ENCODE peak calls at places on chromosome 7, in eight cellular contexts. Q is HCT116, E is OCI-LY7, A is mammary epithelial cell, H is body of pancreas, O is tibial artery, Y is adrenal gland, T is breast epithelium. D is an unnamed sample.

GRCh38 chr7:71613316-71613715 is 481.4 kb downstream of the GALNT17 start:
- DNase-seq in T (no peak), O (no peak), H (no peak), E (no peak), Q (no peak), A (no peak), Y (no peak), D (no peak)

GRCh38 chr7:74138334-74138867 is 35.8 kb upstream of the EIF4H start:
- DNase-seq in T (no peak), A (no peak), Q (no peak), Y (no peak), H (no peak), O (no peak), E (no peak), D (no peak)

GRCh38 chr7:13702261-13702660 is 287.2 kb downstream of the ETV1 start:
- DNase-seq in T (no peak), E (no peak), H (no peak), O (no peak), Y (no peak), Q (no peak), A (no peak), D (no peak)

GRCh38 chr7:2637505-2638223 is 5.9 kb downstream of the TTYH3 start:
- DNase-seq in Y (peak; percentile 88), E (peak; percentile 71), O (peak; percentile 83), T (no peak), A (no peak), Q (no peak), H (no peak), D (no peak)

GRCh38 chr7:144824360-144824759 is 11.5 kb downstream of the TPK1 start:
- DNase-seq in O (no peak), H (no peak), Y (no peak), T (no peak), A (peak; percentile 60), E (no peak), Q (no peak), D (no peak)

GRCh38 chr7:37031571-37032257 is 307.4 kb upstream of the AOAH start:
- DNase-seq in Q (peak; percentile 99), O (peak; percentile 89), Y (peak; percentile 90), E (no peak), T (peak; percentile 60), A (peak; percentile 97), H (peak; percentile 78), D (peak; percentile 34)

GRCh38 chr7:28243861-28244260 is 63.3 kb upstream of the JAZF1 start:
- DNase-seq in E (no peak), H (no peak), A (no peak), Q (no peak), O (no peak), Y (no peak), T (no peak), D (no peak)

GRCh38 chr7:100472121-100472851 is 6.7 kb downstream of the TSC22D4 start:
- DNase-seq in Q (no peak), Y (no peak), T (no peak), E (no peak), O (no peak), A (no peak), H (no peak), D (no peak)

GRCh38 chr7:83649701-83650100 is 762 bp upstream of the SEMA3E start:
- DNase-seq in H (no peak), E (no peak), T (no peak), Q (no peak), A (no peak), O (no peak), Y (no peak), D (no peak)

GRCh38 chr7:83652481-83652880 is 3.5 kb upstream of the SEMA3E start:
- DNase-seq in H (no peak), Q (no peak), E (no peak), T (no peak), Y (no peak), O (no peak), A (no peak), D (no peak)

GRCh38 chr7:83646027-83646426 is 2.9 kb downstream of the SEMA3E start:
- DNase-seq in H (no peak), E (no peak), Y (no peak), A (no peak), O (no peak), Q (no peak), T (no peak), D (no peak)

GRCh38 chr7:83643754-83644153 is 5.2 kb downstream of the SEMA3E start:
- DNase-seq in H (no peak), Y (no peak), T (no peak), A (peak; percentile 16), O (no peak), Q (no peak), E (no peak), D (no peak)

DNA sequence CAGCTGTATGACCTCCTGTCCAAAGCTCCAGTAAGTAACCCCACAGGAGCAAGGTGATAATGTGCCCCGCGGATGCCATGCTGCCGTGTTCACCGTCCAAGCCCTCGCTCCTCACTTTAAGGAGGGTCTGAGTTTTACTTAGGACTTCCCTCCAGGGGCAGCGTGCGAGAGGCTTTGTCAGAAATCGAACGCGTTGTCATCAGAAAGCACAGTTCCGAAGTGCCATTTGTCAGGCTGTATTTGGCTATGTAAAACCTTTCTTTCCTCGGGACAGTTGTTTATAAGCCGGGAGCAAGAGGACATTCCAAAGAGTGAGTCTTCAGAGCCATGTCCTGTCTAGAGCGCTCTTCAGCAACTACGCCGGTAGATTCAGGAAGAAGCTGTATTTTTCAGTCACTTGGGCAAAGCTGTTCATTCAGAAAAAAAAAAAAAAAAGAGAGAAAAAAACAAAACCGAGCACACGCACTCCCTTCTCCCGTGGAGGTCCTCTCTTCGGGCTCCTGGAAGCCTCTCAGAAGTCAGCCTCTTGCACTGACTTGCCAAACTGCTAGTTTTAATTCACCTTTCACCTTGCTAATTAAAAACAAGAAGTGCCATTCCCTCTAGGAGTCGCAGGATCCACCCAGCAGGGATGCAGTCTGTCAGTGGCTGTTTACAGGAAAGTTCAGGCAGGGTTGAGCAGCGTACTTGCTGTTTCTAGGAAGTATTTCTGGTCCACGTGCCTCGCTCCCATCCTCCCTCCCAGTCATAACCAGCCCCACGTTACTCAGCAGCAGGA is at the start of gene SEMA3E:
- DNase-seq in T (no peak), O (no peak), Y (no peak), Q (peak; percentile 15), E (no peak), A (peak; percentile 38), H (no peak), D (peak; percentile 53)
- TF ChIP-seq CTCF in T (no peak), O (no peak), Y (no peak), Q (no peak), E (no peak), A (peak; percentile 19), H (no peak), D (no peak)

GRCh38 chr7:5584091-5584490 is 160.5 kb upstream of the TNRC18 start:
- DNase-seq in O (no peak), H (no peak), Q (no peak), Y (no peak), A (no peak), E (no peak), T (no peak), D (no peak)

GRCh38 chr7:5589819-5590595 is 166.4 kb upstream of the TNRC18 start:
- DNase-seq in A (no peak), Y (no peak), O (no peak), E (no peak), H (no peak), T (no peak), Q (no peak), D (peak; percentile 18)

GRCh38 chr7:5584821-5585220 is 161.2 kb upstream of the TNRC18 start:
- DNase-seq in O (no peak), Y (no peak), A (no peak), Q (no peak), E (no peak), T (no peak), H (no peak), D (no peak)

GRCh38 chr7:5586963-5587348 is 163.3 kb upstream of the TNRC18 start:
- DNase-seq in A (no peak), Q (no peak), Y (no peak), T (no peak), H (no peak), E (no peak), O (no peak), D (no peak)

GRCh38 chr7:5586279-5586962 is 162.8 kb upstream of the TNRC18 start:
- DNase-seq in O (no peak), E (no peak), Q (no peak), T (no peak), H (no peak), A (no peak), Y (no peak), D (no peak)
- H3K4me1 ChIP-seq in O (peaks cover under 1% of the 10 kb centered on the region), E (no peaks in the 10 kb centered on the region), Q (peaks cover 16% of the 10 kb centered on the region), T (no peaks in the 10 kb centered on the region), H (peaks cover 1% of the 10 kb centered on the region), A (peaks cover 5% of the 10 kb centered on the region), Y (peaks cover 3% of the 10 kb centered on the region), D (no peaks in the 10 kb centered on the region)

DNA sequence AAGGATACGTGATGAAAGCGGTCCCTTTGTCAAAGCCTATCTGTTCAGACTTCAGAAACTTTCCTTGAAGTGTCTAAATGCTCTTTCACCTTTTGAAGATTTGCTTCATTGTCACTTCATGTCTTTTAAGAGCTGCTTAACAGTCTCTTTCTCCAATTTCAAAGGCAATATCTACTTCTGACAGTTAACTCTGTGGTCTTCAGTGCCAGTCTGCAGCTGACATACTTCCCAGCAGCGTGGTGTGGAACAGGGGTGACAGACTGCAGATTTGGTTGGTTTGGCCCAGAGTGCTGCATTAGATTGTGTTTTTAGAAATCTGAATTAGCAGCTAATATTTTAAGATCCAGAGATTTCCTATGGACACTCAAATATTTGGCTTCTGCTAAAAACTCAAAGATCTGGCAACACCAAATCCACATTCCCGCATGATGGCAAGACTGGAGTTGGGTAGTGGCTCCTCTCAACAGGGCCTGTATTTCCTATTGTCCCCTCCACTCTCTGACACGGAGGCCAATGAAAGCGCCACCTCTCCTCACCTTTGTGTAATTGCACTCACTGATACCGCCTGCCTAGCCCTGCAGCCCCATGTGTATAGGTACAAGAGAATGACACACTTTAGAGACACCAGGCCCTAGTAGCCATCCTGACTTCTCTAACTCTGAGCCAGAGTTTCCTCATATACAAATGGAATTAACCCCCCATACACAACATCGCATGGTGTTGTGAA is 11.5 kb downstream of the SCRN1 start:
- DNase-seq in H (peak; percentile 61), Q (peak; percentile 27), E (peak; percentile 24), O (no peak), Y (no peak), T (no peak), A (no peak), D (no peak)
- TF ChIP-seq CTCF in H (peak; percentile 49), Q (no peak), E (peak; percentile 70), O (no peak), Y (no peak), T (no peak), A (no peak), D (peak; percentile 37)

DNA sequence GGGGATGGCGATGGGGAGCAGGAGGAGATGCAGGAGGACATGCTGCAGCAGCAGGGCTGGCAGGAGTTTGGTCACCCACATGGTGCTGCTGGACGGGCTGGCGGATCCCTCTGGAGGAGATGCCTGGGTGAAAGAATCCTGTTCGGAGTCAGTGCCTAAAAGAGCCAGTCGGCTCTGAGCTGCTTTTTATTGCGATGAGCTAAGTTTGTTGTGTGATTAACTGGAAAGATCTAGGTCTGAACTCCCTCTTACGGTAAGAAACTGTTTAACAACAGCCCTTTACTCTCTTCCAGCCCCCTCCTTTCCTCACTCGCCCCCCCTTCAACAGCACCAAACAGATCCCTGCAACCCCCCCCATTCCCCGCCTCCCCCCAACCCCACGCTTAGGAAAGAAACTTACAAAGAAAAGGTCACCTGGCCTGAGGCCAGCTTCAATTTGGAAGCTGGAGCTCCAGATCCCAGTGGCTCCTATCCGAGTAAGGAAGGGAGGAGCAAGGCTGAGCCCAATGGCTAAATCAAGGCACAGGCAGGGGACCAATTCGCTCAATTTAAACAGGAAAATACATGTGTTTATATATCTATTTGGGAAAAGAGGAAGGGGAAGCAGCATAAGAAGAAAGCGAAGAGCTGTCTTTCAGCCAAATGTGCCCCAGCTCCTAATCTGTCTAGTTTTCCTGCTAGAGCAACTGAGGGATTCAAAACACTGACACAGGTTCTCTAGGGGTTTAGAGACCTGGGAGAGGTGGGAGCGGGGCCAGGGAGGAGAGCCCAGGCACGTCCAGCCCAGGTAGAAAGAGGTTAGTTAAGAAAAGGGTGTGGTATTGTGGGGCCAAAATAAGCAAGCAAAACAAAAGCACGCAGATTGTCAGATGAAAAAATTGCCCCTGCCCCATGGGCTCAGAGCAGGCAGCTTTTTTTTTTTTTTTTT is at the start of gene HGF:
- DNase-seq in O (peak; percentile 83), T (peak; percentile 52), Y (peak; percentile 59), A (no peak), E (no peak), Q (no peak), H (peak; percentile 13), D (peak; percentile 78)
- H3K4me1 ChIP-seq in O (peaks cover 47% of the 10 kb centered on the region), T (no peaks in the 10 kb centered on the region), Y (no peaks in the 10 kb centered on the region), A (no peaks in the 10 kb centered on the region), E (no peaks in the 10 kb centered on the region), Q (no peaks in the 10 kb centered on the region), H (no peaks in the 10 kb centered on the region), D (peaks cover 31% of the 10 kb centered on the region)

D was measured in BE2C.